ENCODE peak calls at places on chromosomes 6 and 20, in eight cellular contexts. I is foreskin keratinocyte, F is fibroblast of lung, P is cardiac muscle cell, V is heart left ventricle, Y is H9, N is endodermal cell, J is astrocyte. Q is an unnamed sample.

GRCh38 chr20:1924910-1925861 is 30.0 kb downstream of the SIRPA start:
- DNase-seq in I (no peak), Y (peak), F (no peak), J (no peak), P (no peak), V (no peak), N (peak), Q (no peak)

GRCh38 chr6:116513224-116513875 is 1.9 kb downstream of the CALHM5 start:
- DNase-seq in Y (no peak), I (peak), V (no peak), P (no peak), F (no peak), J (no peak), N (no peak), Q (no peak)

GRCh38 chr6:158655569-158656450 is 6.0 kb downstream of the SYTL3 start:
- DNase-seq in N (peak), V (no peak), Y (no peak), J (no peak), I (no peak), P (no peak), F (no peak), Q (no peak)

GRCh38 chr20:1424336-1424735 is 31.5 kb upstream of the FKBP1A start:
- DNase-seq in N (no peak), Y (no peak), J (peak), F (peak), I (no peak), P (no peak), V (no peak), Q (no peak)

GRCh38 chr6:134315974-134316391 is 1.9 kb downstream of the SGK1 start:
- DNase-seq in Y (no peak), V (no peak), I (no peak), P (no peak), N (no peak), F (no peak), J (no peak), Q (no peak)

GRCh38 chr6:136604928-136605485 is 54.8 kb upstream of the MAP7 start:
- DNase-seq in P (no peak), I (no peak), J (no peak), V (no peak), F (no peak), Y (no peak), N (no peak), Q (no peak)

GRCh38 chr6:89925826-89926225 is 31.6 kb downstream of the GJA10 start:
- DNase-seq in P (no peak), I (peak), Y (no peak), F (no peak), V (no peak), J (no peak), N (no peak), Q (no peak)

GRCh38 chr6:109456710-109457595 is 1.4 kb upstream of the MICAL1 start:
- DNase-seq in Y (no peak), F (peak), I (no peak), V (peak), P (no peak), J (peak), N (no peak), Q (no peak)

GRCh38 chr6:44062771-44063560 is 64.3 kb downstream of the MRPL14 start:
- DNase-seq in F (no peak), N (peak), Y (peak), V (no peak), P (no peak), J (no peak), I (peak), Q (no peak)

GRCh38 chr20:38343107-38343797 is 3.0 kb upstream of the LBP start:
- DNase-seq in P (no peak), J (no peak), I (no peak), Y (no peak), N (no peak), V (no peak), F (no peak), Q (no peak)

GRCh38 chr20:48919882-48920526 is 1.5 kb upstream of the ARFGEF2 start:
- DNase-seq in I (no peak), P (no peak), Y (no peak), N (no peak), J (no peak), V (no peak), F (no peak), Q (no peak)

GRCh38 chr6:77669913-77670312 is 17.1 kb downstream of the MEI4 start:
- DNase-seq in N (no peak), Y (no peak), P (no peak), J (no peak), V (no peak), F (no peak), I (no peak), Q (no peak)

GRCh38 chr6:736657-737446 is 43.9 kb upstream of the EXOC2 start:
- DNase-seq in I (no peak), N (no peak), F (no peak), J (no peak), P (no peak), V (no peak), Y (no peak), Q (no peak)
- H3K27ac ChIP-seq in I (no peak), N (no peak), F (no peak), J (no peak), P (no peak), V (no peak), Y (no peak), Q (no peak)

DNA sequence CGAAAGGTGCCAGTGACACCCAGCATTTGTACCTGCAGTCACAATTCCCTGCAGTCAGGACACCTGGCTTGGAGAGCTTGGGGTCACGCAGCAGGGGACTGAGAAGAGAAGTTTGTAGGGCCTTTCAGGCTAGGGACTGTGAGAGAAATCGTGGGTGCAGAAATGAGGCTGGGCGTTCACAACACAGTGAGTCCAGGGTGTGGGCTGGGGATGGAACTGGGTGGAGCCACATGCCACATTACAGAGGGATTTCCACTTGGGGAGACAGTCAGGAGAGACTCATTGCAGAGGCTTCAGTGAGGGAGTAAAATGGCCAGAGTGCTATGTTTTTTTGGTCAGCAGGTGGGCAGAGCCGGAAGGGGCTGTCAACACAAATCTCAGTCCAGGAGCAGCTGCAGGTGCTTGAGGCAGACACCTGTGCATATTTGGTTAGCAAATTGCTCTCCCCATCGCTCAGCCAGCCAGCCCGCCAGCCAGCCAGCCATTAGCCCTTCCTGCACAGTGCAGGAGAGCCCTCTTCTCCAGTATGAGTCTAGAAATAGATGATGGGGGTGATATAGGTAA is 7.4 kb downstream of the ITPR3 start:
- DNase-seq in Y (no peak), V (no peak), I (no peak), P (no peak), F (no peak), J (no peak), N (no peak), Q (no peak)
- H3K27ac ChIP-seq in Y (no peak), V (no peak), I (no peak), P (no peak), F (no peak), J (no peak), N (no peak), Q (no peak)

GRCh38 chr6:4129446-4129845 is 5.9 kb downstream of the ECI2 start:
- DNase-seq in I (no peak), N (no peak), J (no peak), V (no peak), Y (no peak), P (no peak), F (peak), Q (no peak)

GRCh38 chr6:4128748-4129147 is 6.6 kb downstream of the ECI2 start:
- DNase-seq in F (peak), J (peak), I (no peak), P (no peak), V (no peak), N (no peak), Y (no peak), Q (no peak)

GRCh38 chr6:4128072-4128471 is 7.3 kb downstream of the ECI2 start:
- DNase-seq in N (no peak), P (no peak), F (peak), I (no peak), V (no peak), Y (no peak), J (peak), Q (no peak)

GRCh38 chr6:4133941-4134838 is 1.2 kb downstream of the ECI2 start:
- DNase-seq in V (peak), P (peak), F (peak), N (peak), Y (no peak), J (no peak), I (no peak), Q (no peak)

DNA sequence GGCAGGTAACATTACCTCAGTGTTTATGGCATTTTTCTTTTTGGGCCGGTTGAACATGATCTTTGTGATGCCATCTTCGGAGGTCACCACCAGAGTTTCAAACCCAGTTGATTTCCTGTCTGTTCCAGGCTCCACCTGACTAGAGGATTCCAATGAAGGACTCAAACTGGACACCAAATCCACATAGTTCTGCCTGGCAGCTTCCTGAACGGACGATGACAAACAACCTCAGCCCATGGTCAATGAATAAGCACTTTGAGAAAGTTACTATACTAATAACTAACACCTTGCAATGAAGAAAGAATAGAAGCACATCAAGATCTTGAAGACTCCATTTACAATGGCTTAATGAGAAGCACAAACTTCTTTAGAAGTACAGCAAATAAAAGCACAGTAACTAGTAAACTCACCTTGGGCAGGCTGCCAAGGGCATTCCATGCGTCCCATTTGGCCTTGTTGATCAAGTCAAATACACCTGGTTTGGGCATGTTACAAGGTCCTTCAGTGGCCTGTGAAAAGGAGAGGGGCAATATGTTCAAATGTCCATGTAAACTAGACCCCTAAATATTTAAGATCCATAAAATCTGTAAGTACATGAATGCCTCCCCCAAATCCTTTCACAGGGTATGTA is 4.9 kb downstream of the ECI2 start:
- DNase-seq in V (no peak), J (no peak), Y (no peak), F (no peak), N (no peak), I (no peak), P (no peak), Q (no peak)
- H3K27ac ChIP-seq in V (no peak), J (peak), Y (no peak), F (no peak), N (no peak), I (no peak), P (no peak), Q (no peak)

GRCh38 chr6:17741507-17741906 is 34.8 kb upstream of the NUP153 start:
- DNase-seq in N (no peak), I (peak), V (no peak), P (no peak), J (no peak), F (no peak), Y (peak), Q (no peak)
- H3K27ac ChIP-seq in N (no peak), I (no peak), V (no peak), P (no peak), J (no peak), F (no peak), Y (no peak), Q (no peak)